ENCODE peak calls at places on chromosome 7, in nine cellular contexts. P, L, B, E, Y, C, V, D and W are unnamed samples.

GRCh38 chr7:101225650-101226049 is 7.7 kb downstream of the ZNHIT1 start:
- DNase-seq in P (no peak), L (no peak), B (no peak), E (no peak), Y (no peak), C (no peak), V (no peak), D (no peak), W (no peak)

GRCh38 chr7:149772236-149772820 is 1.1 kb downstream of the ZNF467 start:
- DNase-seq in P (no peak), L (no peak), B (peak; percentile 54), E (peak; percentile 77), Y (peak; percentile 51), C (no peak), V (no peak), D (no peak), W (no peak)

GRCh38 chr7:92754756-92755581 is 81.4 kb downstream of the CDK6 start:
- DNase-seq in P (no peak), L (no peak), B (no peak), E (no peak), Y (no peak), C (peak; percentile 28), V (no peak), D (no peak), W (no peak)

GRCh38 chr7:137990251-137990901 is 11.5 kb downstream of the CREB3L2 start:
- DNase-seq in P (no peak), L (no peak), B (no peak), E (no peak), Y (no peak), C (no peak), V (no peak), D (peak; percentile 98), W (no peak)

GRCh38 chr7:33998487-33998886 is 93.1 kb downstream of the BMPER start:
- DNase-seq in P (no peak), L (no peak), B (no peak), E (no peak), Y (no peak), C (no peak), V (no peak), D (peak; percentile 77), W (no peak)

GRCh38 chr7:121442845-121443244 is 46.7 kb upstream of the FAM3C start:
- DNase-seq in P (no peak), L (no peak), B (no peak), E (no peak), Y (no peak), C (no peak), V (no peak), D (no peak), W (no peak)

GRCh38 chr7:46838463-46838862 is 743.4 kb downstream of the TNS3 start:
- DNase-seq in P (no peak), L (no peak), B (no peak), E (no peak), Y (no peak), C (no peak), V (no peak), D (peak; percentile 47), W (no peak)

GRCh38 chr7:152189026-152189425 is 163.6 kb downstream of the GALNT11 start:
- DNase-seq in P (no peak), L (no peak), B (no peak), E (no peak), Y (no peak), C (no peak), V (no peak), D (peak; percentile 30), W (no peak)

GRCh38 chr7:80900583-80901576 is 18.0 kb downstream of the SEMA3C start:
- DNase-seq in P (no peak), L (no peak), B (no peak), E (no peak), Y (no peak), C (no peak), V (no peak), D (peak; percentile 89), W (no peak)

GRCh38 chr7:87223666-87224065 is 4.1 kb upstream of the TMEM243 start:
- DNase-seq in P (no peak), L (no peak), B (no peak), E (no peak), Y (no peak), C (no peak), V (no peak), D (no peak), W (no peak)

GRCh38 chr7:70761711-70762328 is 370.1 kb upstream of the GALNT17 start:
- DNase-seq in P (no peak), L (no peak), B (no peak), E (no peak), Y (no peak), C (no peak), V (no peak), D (no peak), W (peak; percentile 69)

GRCh38 chr7:47227762-47228177 is 354.1 kb downstream of the TNS3 start:
- DNase-seq in P (no peak), L (no peak), B (no peak), E (no peak), Y (peak; percentile 49), C (no peak), V (no peak), D (peak; percentile 73), W (peak; percentile 44)

GRCh38 chr7:8931906-8932646 is 498.7 kb downstream of the NXPH1 start:
- DNase-seq in P (no peak), L (no peak), B (no peak), E (no peak), Y (no peak), C (no peak), V (no peak), D (peak; percentile 1), W (no peak)

GRCh38 chr7:80837345-80837744 is 81.5 kb downstream of the SEMA3C start:
- DNase-seq in P (no peak), L (no peak), B (no peak), E (no peak), Y (no peak), C (no peak), V (no peak), D (no peak), W (no peak)

GRCh38 chr7:100897111-100897608 is 1.5 kb upstream of the ACHE start:
- DNase-seq in P (peak; percentile 80), L (no peak), B (peak; percentile 64), E (no peak), Y (peak; percentile 77), C (peak; percentile 44), V (peak; percentile 65), D (no peak), W (peak; percentile 68)

GRCh38 chr7:42071372-42072261 is 165.4 kb downstream of the GLI3 start:
- DNase-seq in P (no peak), L (no peak), B (no peak), E (no peak), Y (peak; percentile 69), C (no peak), V (no peak), D (peak; percentile 61), W (no peak)

GRCh38 chr7:30683306-30683705 is 1.1 kb upstream of the CRHR2 start:
- DNase-seq in P (no peak), L (no peak), B (no peak), E (no peak), Y (no peak), C (no peak), V (no peak), D (no peak), W (no peak)

GRCh38 chr7:36346260-36346831 is 43.3 kb upstream of the ANLN start:
- DNase-seq in P (no peak), L (no peak), B (no peak), E (no peak), Y (no peak), C (no peak), V (no peak), D (peak; percentile 44), W (no peak)

GRCh38 chr7:156504006-156504405 is 136.6 kb upstream of the RNF32 start:
- DNase-seq in P (no peak), L (no peak), B (no peak), E (no peak), Y (no peak), C (no peak), V (no peak), D (no peak), W (no peak)

GRCh38 chr7:134520130-134520529 is 7.2 kb upstream of the AKR1B10 start:
- DNase-seq in P (no peak), L (no peak), B (no peak), E (no peak), Y (no peak), C (no peak), V (no peak), D (peak; percentile 49), W (no peak)
- TF ChIP-seq CTCF in P (peak; percentile 13), L (no peak), B (no peak), E (no peak), Y (peak; percentile 40), C (no peak), V (no peak), D (peak; percentile 36), W (no peak)

GRCh38 chr7:3673524-3673923 is 372.5 kb downstream of the SDK1 start:
- DNase-seq in P (no peak), L (no peak), B (peak; percentile 66), E (no peak), Y (peak; percentile 18), C (peak; percentile 24), V (peak; percentile 27), D (peak; percentile 33), W (no peak)
- TF ChIP-seq CTCF in P (peak; percentile 34), L (no peak), B (peak; percentile 85), E (peak; percentile 63), Y (peak; percentile 34), C (peak; percentile 51), V (peak; percentile 54), D (peak; percentile 59), W (peak; percentile 26)

GRCh38 chr7:49001610-49002033 is 77.3 kb downstream of the CDC14C start:
- DNase-seq in P (no peak), L (no peak), B (peak; percentile 86), E (no peak), Y (peak; percentile 64), C (no peak), V (peak; percentile 35), D (peak; percentile 1), W (peak; percentile 47)
- TF ChIP-seq CTCF in P (peak; percentile 30), L (no peak), B (peak; percentile 90), E (peak; percentile 80), Y (peak; percentile 59), C (peak; percentile 66), V (peak; percentile 78), D (peak; percentile 34), W (peak; percentile 63)

GRCh38 chr7:21504021-21504420 is 38.8 kb upstream of the DNAH11 start:
- DNase-seq in P (no peak), L (no peak), B (no peak), E (no peak), Y (peak; percentile 23), C (no peak), V (no peak), D (no peak), W (no peak)
- TF ChIP-seq CTCF in P (no peak), L (no peak), B (no peak), E (no peak), Y (peak; percentile 11), C (no peak), V (no peak), D (no peak), W (no peak)

GRCh38 chr7:106779877-106780276 is 85.2 kb upstream of the PIK3CG start:
- DNase-seq in P (peak; percentile 73), L (no peak), B (peak; percentile 84), E (no peak), Y (peak; percentile 69), C (no peak), V (no peak), D (no peak), W (no peak)
- TF ChIP-seq CTCF in P (peak; percentile 55), L (no peak), B (peak; percentile 64), E (no peak), Y (peak; percentile 27), C (peak; percentile 23), V (peak; percentile 19), D (peak; percentile 4), W (peak; percentile 35)